ENCODE peak calls at places on chromosomes 5 and 9, in ten cellular contexts. O, S, F, D, R, C, J, Z, I and Y are unnamed samples.

GRCh38 chr5:124718376-124718775 is 28.1 kb downstream of the ZNF608 start:
- DNase-seq in O (no peak), S (no peak), F (no peak), D (no peak), R (no peak), C (no peak), J (no peak), Z (no peak), I (peak; percentile 89), Y (no peak)

GRCh38 chr5:157384971-157385709 is 74.9 kb upstream of the NIPAL4 start:
- DNase-seq in O (peak; percentile 27), S (no peak), F (no peak), D (no peak), R (peak; percentile 93), C (no peak), J (peak; percentile 73), Z (no peak), I (peak; percentile 64), Y (no peak)

GRCh38 chr5:151498395-151499155 is 51.2 kb downstream of the SLC36A1 start:
- DNase-seq in O (no peak), S (no peak), F (no peak), D (no peak), R (no peak), C (no peak), J (no peak), Z (no peak), I (no peak), Y (no peak)

GRCh38 chr9:33884856-33885701 is 68.1 kb downstream of the UBE2R2 start:
- DNase-seq in O (peak; percentile 26), S (no peak), F (no peak), D (no peak), R (no peak), C (no peak), J (no peak), Z (no peak), I (no peak), Y (no peak)

GRCh38 chr5:146720132-146720531 is 158.4 kb downstream of the PPP2R2B start:
- DNase-seq in O (no peak), S (no peak), F (no peak), D (no peak), R (no peak), C (no peak), J (no peak), Z (no peak), I (no peak), Y (no peak)

GRCh38 chr9:17578911-17579793 is at the start of gene SH3GL2:
- DNase-seq in O (peak; percentile 53), S (no peak), F (peak; percentile 61), D (no peak), R (peak; percentile 35), C (no peak), J (peak; percentile 44), Z (no peak), I (no peak), Y (no peak)

GRCh38 chr5:36777105-36777757 is 99.3 kb upstream of the NIPBL start:
- DNase-seq in O (peak; percentile 19), S (no peak), F (no peak), D (peak; percentile 17), R (peak; percentile 37), C (no peak), J (no peak), Z (peak; percentile 15), I (peak; percentile 59), Y (no peak)

GRCh38 chr9:127449332-127449966 is 1.8 kb downstream of the RPL12 start:
- DNase-seq in O (no peak), S (no peak), F (no peak), D (peak; percentile 16), R (no peak), C (no peak), J (no peak), Z (no peak), I (no peak), Y (no peak)

GRCh38 chr5:168244838-168245555 is 46.4 kb upstream of the WWC1 start:
- DNase-seq in O (no peak), S (no peak), F (no peak), D (no peak), R (no peak), C (no peak), J (no peak), Z (no peak), I (no peak), Y (no peak)

GRCh38 chr9:91443321-91443993 is 19.8 kb upstream of the NFIL3 start:
- DNase-seq in O (no peak), S (no peak), F (no peak), D (no peak), R (no peak), C (no peak), J (no peak), Z (no peak), I (no peak), Y (no peak)

GRCh38 chr9:137351781-137352501 is 49.9 kb upstream of the NRARP start:
- DNase-seq in O (no peak), S (no peak), F (no peak), D (no peak), R (no peak), C (no peak), J (no peak), Z (no peak), I (no peak), Y (peak; percentile 75)

GRCh38 chr5:150410524-150411244 is 2.0 kb downstream of the CD74 start:
- DNase-seq in O (peak; percentile 81), S (peak; percentile 81), F (no peak), D (peak; percentile 96), R (peak; percentile 62), C (peak; percentile 74), J (peak; percentile 64), Z (peak; percentile 49), I (peak; percentile 91), Y (no peak)

GRCh38 chr9:135275163-135275925 is 187.9 kb downstream of the OLFM1 start:
- DNase-seq in O (no peak), S (no peak), F (no peak), D (no peak), R (no peak), C (no peak), J (no peak), Z (no peak), I (no peak), Y (no peak)

GRCh38 chr9:131999692-132000551 is 79.7 kb downstream of the MED27 start:
- DNase-seq in O (no peak), S (no peak), F (no peak), D (no peak), R (no peak), C (no peak), J (no peak), Z (no peak), I (no peak), Y (no peak)

DNA sequence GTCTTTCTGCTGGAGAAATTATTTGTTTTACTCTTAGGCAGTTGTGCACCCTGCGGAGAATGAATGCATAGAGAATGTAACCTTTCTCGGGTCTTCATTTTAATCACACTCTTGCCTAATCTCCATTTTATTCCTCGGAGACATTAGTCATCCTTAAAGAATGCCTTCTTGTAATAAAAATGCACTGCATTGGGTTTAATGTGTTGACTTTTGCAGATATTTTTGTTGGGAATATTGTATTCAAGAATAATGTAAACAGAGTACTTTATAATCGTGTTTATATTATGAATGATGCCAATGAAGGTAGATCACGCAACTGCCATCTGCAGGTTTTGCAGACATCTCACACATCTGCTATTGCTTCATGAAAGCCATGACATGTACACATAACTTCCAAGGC is 1093.9 kb upstream of the CDH6 start:
- DNase-seq in O (no peak), S (no peak), F (no peak), D (no peak), R (peak; percentile 87), C (no peak), J (no peak), Z (no peak), I (no peak), Y (no peak)
- TF ChIP-seq POLR2A in O (no peak), S (no peak), F (no peak), D (no peak), R (no peak), C (no peak), J (no peak), Z (no peak), I (no peak), Y (no peak)

DNA sequence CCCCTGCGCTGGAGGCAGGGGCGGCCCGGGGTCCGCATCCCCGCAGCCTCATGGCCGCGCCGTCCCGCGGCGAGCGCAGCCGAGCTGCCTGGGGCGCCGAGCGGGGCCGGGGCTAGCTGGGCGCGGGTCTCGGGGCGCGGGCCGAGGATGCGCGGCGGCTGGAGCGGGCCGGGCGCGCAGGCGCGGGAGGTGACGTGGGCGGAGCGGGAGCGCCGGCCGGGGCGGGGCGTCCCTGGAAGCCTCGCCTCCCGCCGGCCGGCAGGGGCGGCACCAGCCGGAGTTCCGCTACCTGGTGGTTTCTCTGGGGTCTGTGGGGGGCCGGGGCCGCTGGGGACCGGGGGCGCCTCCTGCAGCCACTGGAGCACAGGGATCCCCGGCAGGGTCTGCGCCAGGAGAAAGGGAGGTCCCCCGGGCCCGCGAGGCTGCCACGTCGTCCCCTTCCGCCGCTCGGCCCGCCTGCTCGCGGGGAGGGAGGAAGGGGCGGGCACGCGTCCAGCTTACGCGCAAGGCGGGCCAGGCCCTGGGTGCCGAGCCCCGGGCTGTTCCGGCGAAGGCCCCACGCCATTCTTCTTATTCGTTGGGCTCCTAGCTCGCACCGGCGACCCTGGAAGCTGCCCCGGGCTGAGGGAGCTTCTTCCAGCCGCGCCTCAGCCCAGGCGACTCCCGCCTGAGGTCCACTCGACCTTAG is at the start of gene LPCAT1:
- DNase-seq in O (peak; percentile 79), S (peak; percentile 81), F (peak; percentile 92), D (peak; percentile 88), R (peak; percentile 70), C (peak; percentile 72), J (peak; percentile 80), Z (no peak), I (peak; percentile 79), Y (peak; percentile 94)
- TF ChIP-seq POLR2A in O (peak; percentile 30), S (no peak), F (peak; percentile 38), D (peak; percentile 71), R (peak; percentile 58), C (peak; percentile 36), J (peak; percentile 53), Z (no peak), I (peak; percentile 21), Y (no peak)

DNA sequence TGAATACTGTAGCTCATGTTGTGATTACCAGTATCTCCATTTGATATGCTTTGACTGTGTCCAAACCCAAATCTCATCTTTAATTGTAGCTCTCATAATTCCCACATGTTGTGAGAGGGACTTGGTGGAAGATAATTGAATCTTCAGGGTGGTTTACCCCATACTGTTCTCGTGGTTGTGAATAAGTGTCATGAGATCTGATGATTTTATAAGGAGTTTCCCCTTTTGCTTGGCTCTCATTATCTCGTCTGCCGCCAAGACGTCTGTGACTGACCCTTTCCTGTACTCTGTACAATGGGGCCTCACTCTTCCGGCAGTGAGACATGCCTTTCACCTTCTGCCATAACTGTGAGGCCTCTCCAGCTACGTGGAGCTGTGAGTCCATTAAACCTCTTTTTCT is 59.3 kb downstream of the TRIO start:
- DNase-seq in O (peak; percentile 19), S (no peak), F (no peak), D (peak; percentile 75), R (no peak), C (no peak), J (no peak), Z (no peak), I (no peak), Y (no peak)
- TF ChIP-seq POLR2A in O (no peak), S (no peak), F (no peak), D (no peak), R (no peak), C (no peak), J (no peak), Z (no peak), I (no peak), Y (no peak)

DNA sequence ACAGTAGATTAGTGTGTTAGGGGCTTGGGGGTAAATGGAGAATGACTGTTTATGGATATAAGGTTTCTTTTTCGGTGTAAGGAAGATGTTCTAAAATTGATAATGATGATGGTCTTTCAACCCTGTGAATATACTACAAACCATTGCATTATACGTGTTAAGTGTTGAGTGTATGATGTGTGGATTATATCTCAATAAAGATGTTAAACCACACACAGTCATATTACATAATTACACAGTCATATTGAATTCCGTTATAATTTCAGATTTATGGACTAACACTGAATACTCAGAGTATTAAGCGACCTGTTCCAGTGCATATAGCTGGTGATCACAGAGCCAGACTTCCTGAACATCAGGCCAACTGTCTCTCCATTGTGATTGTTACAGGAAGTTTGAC is 68.1 kb downstream of the F2RL2 start:
- DNase-seq in O (no peak), S (no peak), F (no peak), D (no peak), R (no peak), C (no peak), J (no peak), Z (no peak), I (no peak), Y (no peak)
- TF ChIP-seq POLR2A in O (no peak), S (no peak), F (no peak), D (no peak), R (no peak), C (no peak), J (no peak), Z (no peak), I (no peak), Y (no peak)